ENCODE peak calls at places on chromosome 17, in seven cellular contexts. Z is PC-3; I is A549; N is neural crest cell; F is activated CD8-positive, alpha-beta memory T cell treated with anti-CD3 and anti-CD28 coated beads for 1 hour; C is brain microvascular endothelial cell; E is activated CD4-positive, alpha-beta T cell treated with anti-CD3 and anti-CD28 coated beads, Interleukin-2, amount 50 U/mL, for 48 hours. Q is an unnamed sample.

GRCh38 chr17:81533713-81534141 is 5.5 kb downstream of the FSCN2 start:
- DNase-seq in C (no peak), N (no peak), F (no peak), I (no peak), Z (no peak), E (no peak), Q (no peak)

GRCh38 chr17:37570527-37571093 is 38.6 kb downstream of the SYNRG start:
- DNase-seq in E (peak), F (peak), I (peak), C (peak), Z (peak), N (peak), Q (no peak)

GRCh38 chr17:15342460-15342859 is 1.1 kb upstream of the TEKT3 start:
- DNase-seq in I (no peak), F (no peak), C (peak), Z (peak), N (no peak), E (no peak), Q (no peak)

GRCh38 chr17:17109896-17110295 is 67.6 kb downstream of the MPRIP start:
- DNase-seq in E (no peak), N (no peak), I (peak), F (no peak), Z (no peak), C (no peak), Q (no peak)

GRCh38 chr17:70040336-70040735 is 34.7 kb upstream of the KCNJ16 start:
- DNase-seq in F (no peak), N (no peak), E (no peak), C (peak), Z (peak), I (no peak), Q (no peak)

GRCh38 chr17:17151962-17152361 is 54.2 kb downstream of the PLD6 start:
- DNase-seq in Z (peak), F (no peak), I (peak), E (peak), N (no peak), C (peak), Q (no peak)

GRCh38 chr17:28046034-28046825 is 3.8 kb downstream of the NLK start:
- DNase-seq in C (no peak), N (no peak), Z (no peak), I (no peak), E (no peak), F (no peak), Q (no peak)

GRCh38 chr17:39751016-39751543 is 13.3 kb downstream of the GRB7 start:
- DNase-seq in N (no peak), E (no peak), I (no peak), Z (no peak), C (no peak), F (no peak), Q (no peak)

GRCh38 chr17:13743906-13744305 is 142.2 kb upstream of the HS3ST3A1 start:
- DNase-seq in C (no peak), E (no peak), I (no peak), Z (no peak), F (no peak), N (no peak), Q (no peak)

GRCh38 chr17:18248300-18248731 is 10.2 kb downstream of the FLII start:
- DNase-seq in N (peak), I (peak), Z (peak), E (peak), F (no peak), C (no peak), Q (peak)

GRCh38 chr17:36856169-36856568 is 81.1 kb upstream of the LHX1 start:
- DNase-seq in F (no peak), E (no peak), N (no peak), C (no peak), Z (peak), I (no peak), Q (no peak)

GRCh38 chr17:13749566-13750235 is 148.0 kb upstream of the HS3ST3A1 start:
- DNase-seq in C (no peak), I (no peak), Z (no peak), E (no peak), F (no peak), N (no peak), Q (no peak)

GRCh38 chr17:50111687-50112655 is 16.8 kb downstream of the PDK2 start:
- DNase-seq in E (no peak), C (no peak), Z (no peak), F (no peak), N (peak), I (no peak), Q (no peak)

GRCh38 chr17:36900130-36900590 is 37.1 kb upstream of the LHX1 start:
- DNase-seq in I (no peak), F (no peak), N (no peak), E (no peak), C (no peak), Z (no peak), Q (no peak)

GRCh38 chr17:56395787-56396186 is 197.7 kb upstream of the NOG start:
- DNase-seq in N (no peak), E (no peak), I (no peak), F (no peak), Z (no peak), C (no peak), Q (no peak)

GRCh38 chr17:49557204-49558024 is 18.3 kb upstream of the NXPH3 start:
- DNase-seq in C (peak), Z (peak), N (peak), F (no peak), E (peak), I (peak), Q (peak)

GRCh38 chr17:82645516-82645915 is 2.7 kb downstream of the WDR45B start:
- DNase-seq in F (no peak), E (no peak), C (no peak), N (no peak), I (no peak), Z (peak), Q (no peak)

GRCh38 chr17:45307290-45308015 is 9.4 kb downstream of the MAP3K14 start:
- DNase-seq in C (peak), F (no peak), Z (peak), N (no peak), E (peak), I (peak), Q (no peak)

GRCh38 chr17:56290486-56291118 is 137.3 kb downstream of the ANKFN1 start:
- DNase-seq in E (no peak), I (no peak), Z (no peak), C (no peak), F (no peak), N (no peak), Q (no peak)

GRCh38 chr17:41992576-41992975 is 24.7 kb downstream of the DNAJC7 start:
- DNase-seq in E (no peak), N (no peak), Z (no peak), I (no peak), C (no peak), F (no peak), Q (no peak)

GRCh38 chr17:49887086-49887743 is 39.3 kb upstream of the TAC4 start:
- DNase-seq in N (no peak), C (no peak), F (no peak), E (no peak), I (no peak), Z (peak), Q (no peak)

GRCh38 chr17:37816951-37817350 is 72.1 kb upstream of the HNF1B start:
- DNase-seq in Z (no peak), I (peak), F (no peak), N (no peak), C (no peak), E (no peak), Q (no peak)

GRCh38 chr17:47649972-47650524 is 329 bp downstream of the KPNB1 start:
- DNase-seq in N (no peak), I (no peak), Z (no peak), E (no peak), F (no peak), C (no peak), Q (no peak)

GRCh38 chr17:40793800-40794199 is 6.0 kb downstream of the KRT28 start:
- DNase-seq in C (no peak), E (no peak), Z (no peak), F (no peak), I (no peak), N (no peak), Q (no peak)

GRCh38 chr17:40490289-40490853 is 11.1 kb downstream of the TNS4 start:
- DNase-seq in C (peak), N (no peak), I (peak), E (peak), F (no peak), Z (peak), Q (peak)

GRCh38 chr17:8839410-8839935 is 28.0 kb downstream of the PIK3R6 start:
- DNase-seq in N (no peak), Z (no peak), C (no peak), E (no peak), F (no peak), I (no peak), Q (no peak)

GRCh38 chr17:65183736-65184135 is 46.6 kb downstream of the RGS9 start:
- DNase-seq in I (peak), C (no peak), E (no peak), F (no peak), N (no peak), Z (peak), Q (no peak)

GRCh38 chr17:73710095-73710592 is 65.9 kb upstream of the SDK2 start:
- DNase-seq in I (peak), C (peak), N (peak), Z (peak), F (peak), E (peak), Q (peak)

GRCh38 chr17:50882851-50883250 is 16.7 kb upstream of the TOB1 start:
- DNase-seq in Z (peak), I (peak), N (no peak), C (peak), F (no peak), E (no peak), Q (no peak)

GRCh38 chr17:80845863-80846671 is 145.6 kb upstream of the CHMP6 start:
- DNase-seq in I (no peak), N (no peak), E (no peak), C (no peak), Z (no peak), F (no peak), Q (no peak)

GRCh38 chr17:15971108-15971507 is 26.2 kb downstream of the ADORA2B start:
- DNase-seq in I (no peak), N (no peak), C (no peak), E (no peak), F (no peak), Z (no peak), Q (no peak)

GRCh38 chr17:6591599-6592158 is 35.3 kb upstream of the PITPNM3 start:
- DNase-seq in F (no peak), Z (peak), C (peak), I (peak), N (no peak), E (no peak), Q (no peak)

GRCh38 chr17:78124081-78124835 is 4.3 kb downstream of the TMC6 start:
- DNase-seq in F (no peak), Z (no peak), N (no peak), E (no peak), C (no peak), I (no peak), Q (no peak)

GRCh38 chr17:17568772-17569195 is 22.7 kb downstream of the PEMT start:
- DNase-seq in E (peak), F (no peak), C (no peak), I (peak), N (peak), Z (peak), Q (peak)

GRCh38 chr17:42997390-42997983 is 732 bp upstream of the RPL27 start:
- DNase-seq in E (no peak), F (no peak), C (no peak), I (no peak), Z (peak), N (no peak), Q (no peak)

GRCh38 chr17:15883617-15884111 is 61.3 kb upstream of the ADORA2B start:
- DNase-seq in N (no peak), E (no peak), F (no peak), I (peak), C (peak), Z (peak), Q (no peak)

GRCh38 chr17:19703776-19704371 is 12.5 kb downstream of the SLC47A2 start:
- DNase-seq in C (no peak), N (no peak), Z (no peak), E (no peak), I (no peak), F (no peak), Q (no peak)